ENCODE peak calls at places on chromosomes 5 and 9, in four cellular contexts. One of them, this sample, is unnamed.

GRCh38 chr9:121651295-121652036 is at the start of gene DAB2IP:
- DNase-seq in PC-9: peak
- DNase-seq in upper lobe of right lung: peak
- DNase-seq in neuronal stem cell: peak
- DNase-seq in this sample: no peak

GRCh38 chr9:116340270-116340669 is 186.7 kb downstream of the PAPPA start:
- DNase-seq in neuronal stem cell: no peak
- DNase-seq in PC-9: no peak
- DNase-seq in upper lobe of right lung: no peak
- DNase-seq in this sample: no peak

GRCh38 chr5:98391921-98392625 is 381.4 kb upstream of the RGMB start:
- DNase-seq in neuronal stem cell: no peak
- DNase-seq in upper lobe of right lung: peak
- DNase-seq in PC-9: no peak
- DNase-seq in this sample: no peak

GRCh38 chr9:16982780-16983179 is 112.3 kb upstream of the BNC2 start:
- DNase-seq in PC-9: no peak
- DNase-seq in upper lobe of right lung: no peak
- DNase-seq in neuronal stem cell: no peak
- DNase-seq in this sample: no peak

GRCh38 chr9:29078063-29078660 is 1504.9 kb upstream of the C9orf72 start:
- DNase-seq in neuronal stem cell: no peak
- DNase-seq in PC-9: no peak
- DNase-seq in upper lobe of right lung: no peak
- DNase-seq in this sample: no peak

GRCh38 chr5:119397518-119398380 is 41.9 kb downstream of the TNFAIP8 start:
- DNase-seq in upper lobe of right lung: no peak
- DNase-seq in PC-9: no peak
- DNase-seq in neuronal stem cell: no peak
- DNase-seq in this sample: no peak

GRCh38 chr5:179263391-179264052 is 81.7 kb downstream of the ADAMTS2 start:
- DNase-seq in neuronal stem cell: no peak
- DNase-seq in PC-9: no peak
- DNase-seq in upper lobe of right lung: peak
- DNase-seq in this sample: peak

GRCh38 chr9:132986586-132986985 is 8.1 kb downstream of the GFI1B start:
- DNase-seq in neuronal stem cell: no peak
- DNase-seq in upper lobe of right lung: no peak
- DNase-seq in PC-9: no peak
- DNase-seq in this sample: no peak

GRCh38 chr5:21685536-21685935 is 1167.6 kb downstream of the CDH12 start:
- DNase-seq in neuronal stem cell: no peak
- DNase-seq in upper lobe of right lung: no peak
- DNase-seq in PC-9: no peak
- DNase-seq in this sample: no peak

GRCh38 chr9:2016411-2017208 is 1.5 kb downstream of the SMARCA2 start:
- DNase-seq in upper lobe of right lung: peak
- DNase-seq in neuronal stem cell: peak
- DNase-seq in PC-9: peak
- DNase-seq in this sample: peak

GRCh38 chr5:80964491-80964890 is 4.3 kb downstream of the RASGRF2 start:
- DNase-seq in upper lobe of right lung: no peak
- DNase-seq in neuronal stem cell: no peak
- DNase-seq in PC-9: no peak
- DNase-seq in this sample: peak

GRCh38 chr5:76402251-76402879 is 720 bp upstream of the IQGAP2 start:
- DNase-seq in upper lobe of right lung: peak
- DNase-seq in neuronal stem cell: peak
- DNase-seq in PC-9: peak
- DNase-seq in this sample: no peak

GRCh38 chr5:179301376-179301775 is 43.9 kb downstream of the ADAMTS2 start:
- DNase-seq in neuronal stem cell: no peak
- DNase-seq in upper lobe of right lung: peak
- DNase-seq in PC-9: no peak
- DNase-seq in this sample: no peak

GRCh38 chr5:141715340-141715905 is 33.4 kb upstream of the ARAP3 start:
- DNase-seq in neuronal stem cell: no peak
- DNase-seq in upper lobe of right lung: no peak
- DNase-seq in PC-9: no peak
- DNase-seq in this sample: no peak

GRCh38 chr5:123371575-123372179 is 51.5 kb downstream of the CEP120 start:
- DNase-seq in upper lobe of right lung: peak
- DNase-seq in PC-9: peak
- DNase-seq in neuronal stem cell: peak
- DNase-seq in this sample: peak

GRCh38 chr5:179550511-179551342 is at the start of gene RUFY1:
- DNase-seq in neuronal stem cell: peak
- DNase-seq in upper lobe of right lung: peak
- DNase-seq in PC-9: peak
- DNase-seq in this sample: peak

GRCh38 chr9:79224672-79225433 is 346.9 kb upstream of the TLE4 start:
- DNase-seq in PC-9: no peak
- DNase-seq in neuronal stem cell: no peak
- DNase-seq in upper lobe of right lung: no peak
- DNase-seq in this sample: no peak

GRCh38 chr9:132077881-132078280 is 1.8 kb downstream of the MED27 start:
- DNase-seq in PC-9: no peak
- DNase-seq in neuronal stem cell: no peak
- DNase-seq in upper lobe of right lung: no peak
- DNase-seq in this sample: no peak

GRCh38 chr9:3740690-3741419 is 215.1 kb upstream of the RFX3 start:
- DNase-seq in PC-9: peak
- DNase-seq in upper lobe of right lung: no peak
- DNase-seq in neuronal stem cell: no peak
- DNase-seq in this sample: no peak

GRCh38 chr9:83185517-83186192 is 122.7 kb upstream of the RASEF start:
- DNase-seq in upper lobe of right lung: no peak
- DNase-seq in PC-9: no peak
- DNase-seq in neuronal stem cell: no peak
- DNase-seq in this sample: no peak

GRCh38 chr5:81268797-81269196 is 32.6 kb upstream of the ZCCHC9 start:
- DNase-seq in neuronal stem cell: no peak
- DNase-seq in upper lobe of right lung: no peak
- DNase-seq in PC-9: no peak
- DNase-seq in this sample: no peak

GRCh38 chr5:74009502-74009901 is 383.5 kb downstream of the ARHGEF28 start:
- DNase-seq in upper lobe of right lung: no peak
- DNase-seq in PC-9: no peak
- DNase-seq in neuronal stem cell: no peak
- DNase-seq in this sample: no peak

GRCh38 chr5:4295663-4296339 is 700.2 kb downstream of the IRX1 start:
- DNase-seq in PC-9: no peak
- DNase-seq in upper lobe of right lung: no peak
- DNase-seq in neuronal stem cell: peak
- DNase-seq in this sample: no peak

GRCh38 chr9:73260506-73260905 is 108.8 kb downstream of the ANXA1 start:
- DNase-seq in PC-9: no peak
- DNase-seq in neuronal stem cell: no peak
- DNase-seq in upper lobe of right lung: no peak
- DNase-seq in this sample: no peak

GRCh38 chr5:111083323-111083722 is 8.8 kb upstream of the WDR36 start:
- DNase-seq in upper lobe of right lung: no peak
- DNase-seq in neuronal stem cell: no peak
- DNase-seq in PC-9: no peak
- DNase-seq in this sample: no peak

GRCh38 chr9:8694983-8695588 is 895.5 kb upstream of the DMAC1 start:
- DNase-seq in neuronal stem cell: no peak
- DNase-seq in PC-9: no peak
- DNase-seq in upper lobe of right lung: no peak
- DNase-seq in this sample: no peak

GRCh38 chr5:160233215-160233614 is 3.9 kb downstream of the FABP6 start:
- DNase-seq in PC-9: no peak
- DNase-seq in neuronal stem cell: no peak
- DNase-seq in upper lobe of right lung: no peak
- DNase-seq in this sample: no peak

GRCh38 chr9:122498883-122499288 is 11.7 kb upstream of the OR1J2 start:
- DNase-seq in PC-9: peak
- DNase-seq in upper lobe of right lung: no peak
- DNase-seq in neuronal stem cell: no peak
- DNase-seq in this sample: no peak

GRCh38 chr5:2634399-2635176 is 116.9 kb downstream of the IRX2 start:
- DNase-seq in PC-9: no peak
- DNase-seq in upper lobe of right lung: no peak
- DNase-seq in neuronal stem cell: no peak
- DNase-seq in this sample: no peak

GRCh38 chr5:58986281-58986680 is 403.4 kb downstream of the RAB3C start:
- DNase-seq in neuronal stem cell: no peak
- DNase-seq in PC-9: no peak
- DNase-seq in upper lobe of right lung: no peak
- DNase-seq in this sample: no peak

GRCh38 chr9:8600914-8601680 is 801.5 kb upstream of the DMAC1 start:
- DNase-seq in upper lobe of right lung: no peak
- DNase-seq in neuronal stem cell: no peak
- DNase-seq in PC-9: no peak
- DNase-seq in this sample: no peak

GRCh38 chr9:98867109-98867433 is 59.6 kb downstream of the GALNT12 start:
- DNase-seq in PC-9: no peak
- DNase-seq in neuronal stem cell: no peak
- DNase-seq in upper lobe of right lung: no peak
- DNase-seq in this sample: no peak

GRCh38 chr9:112043423-112043822 is 131.7 kb downstream of the SUSD1 start:
- DNase-seq in upper lobe of right lung: no peak
- DNase-seq in PC-9: no peak
- DNase-seq in neuronal stem cell: no peak
- DNase-seq in this sample: no peak

GRCh38 chr9:2138646-2139045 is 123.5 kb downstream of the SMARCA2 start:
- DNase-seq in neuronal stem cell: no peak
- DNase-seq in PC-9: no peak
- DNase-seq in upper lobe of right lung: no peak
- DNase-seq in this sample: no peak

GRCh38 chr9:19232117-19232829 is 1.8 kb downstream of the DENND4C start:
- DNase-seq in upper lobe of right lung: no peak
- DNase-seq in neuronal stem cell: no peak
- DNase-seq in PC-9: no peak
- DNase-seq in this sample: peak

DNA sequence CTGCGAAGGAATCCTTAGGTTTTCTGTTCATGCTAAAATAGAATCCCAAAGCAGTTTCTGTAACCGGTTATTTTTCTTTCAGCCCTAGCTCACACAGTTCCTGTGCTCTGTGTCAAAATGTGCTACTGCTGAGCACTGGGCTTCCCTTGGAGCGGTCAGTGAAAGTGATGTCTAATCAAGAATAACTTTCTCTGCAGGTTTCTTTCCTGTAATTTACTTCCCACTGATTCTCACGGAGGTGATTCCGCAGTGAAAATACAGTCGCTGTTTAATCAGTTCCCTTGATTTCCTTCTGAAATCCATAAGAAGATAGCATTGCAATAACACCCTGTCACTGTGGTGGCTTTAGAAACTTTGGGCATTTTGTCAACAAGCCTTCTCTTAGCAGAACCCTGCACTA is 112.0 kb upstream of the ISL1 start:
- DNase-seq in neuronal stem cell: no peak
- DNase-seq in PC-9: no peak
- DNase-seq in upper lobe of right lung: no peak
- DNase-seq in this sample: no peak
- H3K27ac ChIP-seq in neuronal stem cell: no peak
- H3K27ac ChIP-seq in PC-9: no peak
- H3K27ac ChIP-seq in upper lobe of right lung: no peak
- H3K27ac ChIP-seq in this sample: no peak

DNA sequence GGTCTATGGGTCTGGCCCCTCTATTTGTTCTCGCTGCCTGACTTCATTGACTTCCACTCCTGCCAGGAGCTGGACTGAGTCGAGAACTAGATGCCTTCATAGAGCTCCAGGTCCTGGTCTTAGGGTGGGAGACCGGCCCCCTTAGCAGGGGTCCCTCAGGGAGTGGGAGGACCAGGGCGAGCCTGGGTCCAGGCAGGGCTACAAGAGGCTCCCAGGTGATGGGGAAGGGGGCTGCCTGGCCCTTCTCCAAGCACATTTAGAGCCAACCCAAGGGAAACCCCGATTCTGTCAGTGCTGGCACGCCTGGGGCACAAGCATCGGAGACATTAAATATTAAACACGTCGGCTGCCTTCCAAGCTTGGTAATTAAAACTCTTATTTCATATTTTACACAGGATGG is 23.7 kb upstream of the ZBTB43 start:
- DNase-seq in neuronal stem cell: no peak
- DNase-seq in upper lobe of right lung: peak
- DNase-seq in PC-9: no peak
- DNase-seq in this sample: no peak
- H3K4me3 ChIP-seq in neuronal stem cell: no peak
- H3K4me3 ChIP-seq in upper lobe of right lung: no peak
- H3K4me3 ChIP-seq in PC-9: no peak
- H3K4me3 ChIP-seq in this sample: no peak

GRCh38 chr5:108681079-108681921 is 66.4 kb upstream of the FER start:
- DNase-seq in upper lobe of right lung: no peak
- DNase-seq in neuronal stem cell: peak
- DNase-seq in PC-9: peak
- DNase-seq in this sample: no peak
- H3K27ac ChIP-seq in upper lobe of right lung: peak
- H3K27ac ChIP-seq in neuronal stem cell: no peak
- H3K27ac ChIP-seq in PC-9: no peak
- H3K27ac ChIP-seq in this sample: no peak

GRCh38 chr5:138338411-138339085 is 482 bp downstream of the FAM53C start:
- DNase-seq in upper lobe of right lung: no peak
- DNase-seq in neuronal stem cell: no peak
- DNase-seq in PC-9: no peak
- DNase-seq in this sample: no peak

GRCh38 chr5:138339086-138339456 is 1.0 kb downstream of the FAM53C start:
- DNase-seq in neuronal stem cell: no peak
- DNase-seq in upper lobe of right lung: no peak
- DNase-seq in PC-9: peak
- DNase-seq in this sample: peak

GRCh38 chr5:138339464-138339863 is 1.4 kb downstream of the FAM53C start:
- DNase-seq in PC-9: no peak
- DNase-seq in neuronal stem cell: no peak
- DNase-seq in upper lobe of right lung: no peak
- DNase-seq in this sample: no peak

GRCh38 chr5:138337685-138338410 is at the start of gene FAM53C:
- DNase-seq in neuronal stem cell: peak
- DNase-seq in PC-9: peak
- DNase-seq in upper lobe of right lung: peak
- DNase-seq in this sample: peak

GRCh38 chr5:138340008-138340407 is 1.9 kb downstream of the FAM53C start:
- DNase-seq in PC-9: no peak
- DNase-seq in neuronal stem cell: no peak
- DNase-seq in upper lobe of right lung: no peak
- DNase-seq in this sample: no peak
- H3K4me3 ChIP-seq in PC-9: peak
- H3K4me3 ChIP-seq in neuronal stem cell: no peak
- H3K4me3 ChIP-seq in upper lobe of right lung: no peak
- H3K4me3 ChIP-seq in this sample: no peak

GRCh38 chr5:40775846-40776657 is 20.3 kb upstream of the TTC33 start:
- DNase-seq in neuronal stem cell: no peak
- DNase-seq in upper lobe of right lung: no peak
- DNase-seq in PC-9: no peak
- DNase-seq in this sample: no peak

GRCh38 chr5:40776658-40776977 is 20.9 kb upstream of the TTC33 start:
- DNase-seq in upper lobe of right lung: no peak
- DNase-seq in PC-9: no peak
- DNase-seq in neuronal stem cell: no peak
- DNase-seq in this sample: no peak

GRCh38 chr5:40774626-40775025 is 18.9 kb upstream of the TTC33 start:
- DNase-seq in upper lobe of right lung: no peak
- DNase-seq in PC-9: no peak
- DNase-seq in neuronal stem cell: no peak
- DNase-seq in this sample: no peak

GRCh38 chr5:40778133-40778532 is 20.0 kb downstream of the PRKAA1 start:
- DNase-seq in neuronal stem cell: no peak
- DNase-seq in upper lobe of right lung: no peak
- DNase-seq in PC-9: no peak
- DNase-seq in this sample: no peak

GRCh38 chr5:40775085-40775845 is 19.5 kb upstream of the TTC33 start:
- DNase-seq in neuronal stem cell: no peak
- DNase-seq in upper lobe of right lung: no peak
- DNase-seq in PC-9: no peak
- DNase-seq in this sample: no peak
- H3K27ac ChIP-seq in neuronal stem cell: no peak
- H3K27ac ChIP-seq in upper lobe of right lung: no peak
- H3K27ac ChIP-seq in PC-9: peak
- H3K27ac ChIP-seq in this sample: no peak